ENCODE peak calls at places on chromosomes 6 and 20, in eight cellular contexts. One of them, this sample, is unnamed.

GRCh38 chr6:167350322-167350721 is 25.4 kb downstream of the TTLL2 start:
- DNase-seq in SW480: no peak
- DNase-seq in CMK: no peak
- DNase-seq in T-cell: no peak
- DNase-seq in NCI-H345: no peak
- DNase-seq in stimulated activated CD4-positive, alpha-beta T cell treated with anti-CD3 and anti-CD28 coated beads, Interleukin-2, amount 100 ng/mL, for 48 hours: no peak
- DNase-seq in EH: no peak
- DNase-seq in MV-4-11: no peak
- DNase-seq in this sample: no peak

GRCh38 chr20:4160761-4161305 is 145.5 kb upstream of the RNF24 start:
- DNase-seq in SW480: no peak
- DNase-seq in CMK: no peak
- DNase-seq in MV-4-11: no peak
- DNase-seq in stimulated activated CD4-positive, alpha-beta T cell treated with anti-CD3 and anti-CD28 coated beads, Interleukin-2, amount 100 ng/mL, for 48 hours: no peak
- DNase-seq in NCI-H345: no peak
- DNase-seq in T-cell: no peak
- DNase-seq in EH: no peak
- DNase-seq in this sample: no peak

GRCh38 chr6:148926478-148926877 is 179.6 kb downstream of the UST start:
- DNase-seq in SW480: no peak
- DNase-seq in T-cell: no peak
- DNase-seq in NCI-H345: no peak
- DNase-seq in EH: peak; percentile 11
- DNase-seq in CMK: no peak
- DNase-seq in stimulated activated CD4-positive, alpha-beta T cell treated with anti-CD3 and anti-CD28 coated beads, Interleukin-2, amount 100 ng/mL, for 48 hours: no peak
- DNase-seq in MV-4-11: no peak
- DNase-seq in this sample: no peak

GRCh38 chr6:80640176-80640575 is 533.7 kb downstream of the BCKDHB start:
- DNase-seq in T-cell: no peak
- DNase-seq in CMK: no peak
- DNase-seq in SW480: no peak
- DNase-seq in NCI-H345: no peak
- DNase-seq in stimulated activated CD4-positive, alpha-beta T cell treated with anti-CD3 and anti-CD28 coated beads, Interleukin-2, amount 100 ng/mL, for 48 hours: no peak
- DNase-seq in MV-4-11: no peak
- DNase-seq in EH: no peak
- DNase-seq in this sample: peak; percentile 30

GRCh38 chr6:74879234-74879633 is 326.6 kb downstream of the COL12A1 start:
- DNase-seq in MV-4-11: peak; percentile 89
- DNase-seq in EH: peak; percentile 84
- DNase-seq in SW480: no peak
- DNase-seq in stimulated activated CD4-positive, alpha-beta T cell treated with anti-CD3 and anti-CD28 coated beads, Interleukin-2, amount 100 ng/mL, for 48 hours: no peak
- DNase-seq in CMK: no peak
- DNase-seq in T-cell: no peak
- DNase-seq in NCI-H345: no peak
- DNase-seq in this sample: no peak

GRCh38 chr6:153976921-153977693 is 61.9 kb upstream of the OPRM1 start:
- DNase-seq in CMK: no peak
- DNase-seq in NCI-H345: no peak
- DNase-seq in MV-4-11: no peak
- DNase-seq in stimulated activated CD4-positive, alpha-beta T cell treated with anti-CD3 and anti-CD28 coated beads, Interleukin-2, amount 100 ng/mL, for 48 hours: no peak
- DNase-seq in SW480: peak; percentile 47
- DNase-seq in EH: peak; percentile 3
- DNase-seq in T-cell: no peak
- DNase-seq in this sample: no peak

GRCh38 chr6:109875973-109876372 is 102.1 kb upstream of the GPR6 start:
- DNase-seq in MV-4-11: no peak
- DNase-seq in T-cell: no peak
- DNase-seq in SW480: no peak
- DNase-seq in stimulated activated CD4-positive, alpha-beta T cell treated with anti-CD3 and anti-CD28 coated beads, Interleukin-2, amount 100 ng/mL, for 48 hours: no peak
- DNase-seq in EH: no peak
- DNase-seq in CMK: no peak
- DNase-seq in NCI-H345: no peak
- DNase-seq in this sample: no peak

GRCh38 chr6:18990313-18990978 is 603.3 kb downstream of the RNF144B start:
- DNase-seq in T-cell: no peak
- DNase-seq in SW480: peak; percentile 20
- DNase-seq in MV-4-11: no peak
- DNase-seq in NCI-H345: peak; percentile 94
- DNase-seq in EH: peak; percentile 55
- DNase-seq in stimulated activated CD4-positive, alpha-beta T cell treated with anti-CD3 and anti-CD28 coated beads, Interleukin-2, amount 100 ng/mL, for 48 hours: peak; percentile 4
- DNase-seq in CMK: no peak
- DNase-seq in this sample: peak; percentile 18

GRCh38 chr20:50515471-50516106 is 5.4 kb downstream of the PTPN1 start:
- DNase-seq in T-cell: no peak
- DNase-seq in CMK: no peak
- DNase-seq in EH: no peak
- DNase-seq in SW480: no peak
- DNase-seq in MV-4-11: no peak
- DNase-seq in stimulated activated CD4-positive, alpha-beta T cell treated with anti-CD3 and anti-CD28 coated beads, Interleukin-2, amount 100 ng/mL, for 48 hours: no peak
- DNase-seq in NCI-H345: no peak
- DNase-seq in this sample: no peak

GRCh38 chr6:87139236-87139635 is 16.1 kb upstream of the ZNF292 start:
- DNase-seq in stimulated activated CD4-positive, alpha-beta T cell treated with anti-CD3 and anti-CD28 coated beads, Interleukin-2, amount 100 ng/mL, for 48 hours: peak; percentile 47
- DNase-seq in NCI-H345: peak; percentile 65
- DNase-seq in T-cell: peak; percentile 25
- DNase-seq in MV-4-11: peak; percentile 27
- DNase-seq in EH: peak; percentile 69
- DNase-seq in CMK: no peak
- DNase-seq in SW480: peak; percentile 43
- DNase-seq in this sample: peak; percentile 68

GRCh38 chr6:34143884-34144580 is 1.9 kb downstream of the GRM4 start:
- DNase-seq in NCI-H345: peak; percentile 55
- DNase-seq in CMK: no peak
- DNase-seq in EH: peak; percentile 17
- DNase-seq in stimulated activated CD4-positive, alpha-beta T cell treated with anti-CD3 and anti-CD28 coated beads, Interleukin-2, amount 100 ng/mL, for 48 hours: peak; percentile 25
- DNase-seq in MV-4-11: no peak
- DNase-seq in SW480: peak; percentile 42
- DNase-seq in T-cell: peak; percentile 30
- DNase-seq in this sample: no peak

GRCh38 chr20:50931306-50932015 is at the start of gene ADNP:
- DNase-seq in MV-4-11: peak; percentile 92
- DNase-seq in T-cell: peak; percentile 80
- DNase-seq in CMK: peak; percentile 81
- DNase-seq in SW480: peak; percentile 96
- DNase-seq in EH: peak; percentile 90
- DNase-seq in stimulated activated CD4-positive, alpha-beta T cell treated with anti-CD3 and anti-CD28 coated beads, Interleukin-2, amount 100 ng/mL, for 48 hours: peak; percentile 77
- DNase-seq in NCI-H345: peak; percentile 96
- DNase-seq in this sample: peak; percentile 78

GRCh38 chr6:134636221-134636830 is 313.6 kb downstream of the ALDH8A1 start:
- DNase-seq in EH: no peak
- DNase-seq in CMK: no peak
- DNase-seq in NCI-H345: peak; percentile 22
- DNase-seq in MV-4-11: no peak
- DNase-seq in stimulated activated CD4-positive, alpha-beta T cell treated with anti-CD3 and anti-CD28 coated beads, Interleukin-2, amount 100 ng/mL, for 48 hours: no peak
- DNase-seq in SW480: no peak
- DNase-seq in T-cell: peak; percentile 22
- DNase-seq in this sample: no peak

GRCh38 chr6:147621280-147621679 is 112.8 kb downstream of the SAMD5 start:
- DNase-seq in SW480: no peak
- DNase-seq in stimulated activated CD4-positive, alpha-beta T cell treated with anti-CD3 and anti-CD28 coated beads, Interleukin-2, amount 100 ng/mL, for 48 hours: no peak
- DNase-seq in CMK: no peak
- DNase-seq in NCI-H345: no peak
- DNase-seq in EH: peak; percentile 82
- DNase-seq in T-cell: no peak
- DNase-seq in MV-4-11: no peak
- DNase-seq in this sample: peak; percentile 9

GRCh38 chr20:23147964-23148720 is 62.0 kb upstream of the CD93 start:
- DNase-seq in SW480: peak; percentile 94
- DNase-seq in T-cell: no peak
- DNase-seq in MV-4-11: peak; percentile 93
- DNase-seq in NCI-H345: no peak
- DNase-seq in CMK: no peak
- DNase-seq in stimulated activated CD4-positive, alpha-beta T cell treated with anti-CD3 and anti-CD28 coated beads, Interleukin-2, amount 100 ng/mL, for 48 hours: peak; percentile 19
- DNase-seq in EH: peak; percentile 92
- DNase-seq in this sample: no peak

GRCh38 chr6:22041797-22042489 is 254.9 kb downstream of the PRL start:
- DNase-seq in NCI-H345: no peak
- DNase-seq in SW480: no peak
- DNase-seq in EH: peak; percentile 71
- DNase-seq in T-cell: no peak
- DNase-seq in MV-4-11: no peak
- DNase-seq in stimulated activated CD4-positive, alpha-beta T cell treated with anti-CD3 and anti-CD28 coated beads, Interleukin-2, amount 100 ng/mL, for 48 hours: no peak
- DNase-seq in CMK: no peak
- DNase-seq in this sample: no peak

GRCh38 chr20:12916699-12917098 is 92.1 kb upstream of the SPTLC3 start:
- DNase-seq in MV-4-11: no peak
- DNase-seq in NCI-H345: no peak
- DNase-seq in CMK: no peak
- DNase-seq in T-cell: no peak
- DNase-seq in EH: no peak
- DNase-seq in stimulated activated CD4-positive, alpha-beta T cell treated with anti-CD3 and anti-CD28 coated beads, Interleukin-2, amount 100 ng/mL, for 48 hours: no peak
- DNase-seq in SW480: peak; percentile 8
- DNase-seq in this sample: no peak

GRCh38 chr20:31691646-31692275 is 30.9 kb downstream of the BCL2L1 start:
- DNase-seq in NCI-H345: no peak
- DNase-seq in EH: peak; percentile 80
- DNase-seq in stimulated activated CD4-positive, alpha-beta T cell treated with anti-CD3 and anti-CD28 coated beads, Interleukin-2, amount 100 ng/mL, for 48 hours: no peak
- DNase-seq in CMK: no peak
- DNase-seq in T-cell: no peak
- DNase-seq in SW480: no peak
- DNase-seq in MV-4-11: no peak
- DNase-seq in this sample: no peak

GRCh38 chr20:34891166-34892062 is 15.0 kb downstream of the ACSS2 start:
- DNase-seq in MV-4-11: peak; percentile 88
- DNase-seq in stimulated activated CD4-positive, alpha-beta T cell treated with anti-CD3 and anti-CD28 coated beads, Interleukin-2, amount 100 ng/mL, for 48 hours: no peak
- DNase-seq in EH: peak; percentile 73
- DNase-seq in NCI-H345: no peak
- DNase-seq in CMK: no peak
- DNase-seq in SW480: peak; percentile 39
- DNase-seq in T-cell: no peak
- DNase-seq in this sample: no peak

GRCh38 chr20:16555754-16556153 is 17.5 kb downstream of the KIF16B start:
- DNase-seq in stimulated activated CD4-positive, alpha-beta T cell treated with anti-CD3 and anti-CD28 coated beads, Interleukin-2, amount 100 ng/mL, for 48 hours: no peak
- DNase-seq in MV-4-11: no peak
- DNase-seq in T-cell: no peak
- DNase-seq in SW480: no peak
- DNase-seq in EH: peak; percentile 16
- DNase-seq in NCI-H345: no peak
- DNase-seq in CMK: no peak
- DNase-seq in this sample: no peak

GRCh38 chr6:167968091-167968490 is 29.4 kb upstream of the KIF25 start:
- DNase-seq in NCI-H345: peak; percentile 26
- DNase-seq in EH: no peak
- DNase-seq in CMK: peak; percentile 20
- DNase-seq in stimulated activated CD4-positive, alpha-beta T cell treated with anti-CD3 and anti-CD28 coated beads, Interleukin-2, amount 100 ng/mL, for 48 hours: peak; percentile 10
- DNase-seq in SW480: no peak
- DNase-seq in MV-4-11: peak; percentile 6
- DNase-seq in T-cell: no peak
- DNase-seq in this sample: peak; percentile 3

GRCh38 chr20:45377191-45377775 is 842 bp downstream of the TP53TG5 start:
- DNase-seq in SW480: no peak
- DNase-seq in EH: no peak
- DNase-seq in NCI-H345: peak; percentile 51
- DNase-seq in CMK: no peak
- DNase-seq in stimulated activated CD4-positive, alpha-beta T cell treated with anti-CD3 and anti-CD28 coated beads, Interleukin-2, amount 100 ng/mL, for 48 hours: no peak
- DNase-seq in MV-4-11: no peak
- DNase-seq in T-cell: no peak
- DNase-seq in this sample: no peak

GRCh38 chr6:155782320-155782730 is 326.7 kb upstream of the NOX3 start:
- DNase-seq in CMK: no peak
- DNase-seq in EH: peak; percentile 96
- DNase-seq in NCI-H345: no peak
- DNase-seq in MV-4-11: no peak
- DNase-seq in T-cell: no peak
- DNase-seq in SW480: no peak
- DNase-seq in stimulated activated CD4-positive, alpha-beta T cell treated with anti-CD3 and anti-CD28 coated beads, Interleukin-2, amount 100 ng/mL, for 48 hours: no peak
- DNase-seq in this sample: peak; percentile 49

GRCh38 chr6:54266400-54266923 is 41.8 kb upstream of the TINAG start:
- DNase-seq in NCI-H345: no peak
- DNase-seq in T-cell: no peak
- DNase-seq in stimulated activated CD4-positive, alpha-beta T cell treated with anti-CD3 and anti-CD28 coated beads, Interleukin-2, amount 100 ng/mL, for 48 hours: no peak
- DNase-seq in CMK: no peak
- DNase-seq in EH: no peak
- DNase-seq in SW480: no peak
- DNase-seq in MV-4-11: no peak
- DNase-seq in this sample: no peak

GRCh38 chr6:89984926-89985743 is 90.9 kb downstream of the GJA10 start:
- DNase-seq in MV-4-11: no peak
- DNase-seq in SW480: no peak
- DNase-seq in T-cell: no peak
- DNase-seq in EH: peak; percentile 91
- DNase-seq in stimulated activated CD4-positive, alpha-beta T cell treated with anti-CD3 and anti-CD28 coated beads, Interleukin-2, amount 100 ng/mL, for 48 hours: no peak
- DNase-seq in NCI-H345: peak; percentile 21
- DNase-seq in CMK: no peak
- DNase-seq in this sample: no peak

GRCh38 chr6:114339706-114340105 is 3.1 kb downstream of the HS3ST5 start:
- DNase-seq in EH: peak; percentile 10
- DNase-seq in CMK: no peak
- DNase-seq in T-cell: no peak
- DNase-seq in MV-4-11: no peak
- DNase-seq in stimulated activated CD4-positive, alpha-beta T cell treated with anti-CD3 and anti-CD28 coated beads, Interleukin-2, amount 100 ng/mL, for 48 hours: no peak
- DNase-seq in NCI-H345: no peak
- DNase-seq in SW480: no peak
- DNase-seq in this sample: no peak

GRCh38 chr20:34639755-34640222 is 37.1 kb downstream of the PIGU start:
- DNase-seq in EH: no peak
- DNase-seq in NCI-H345: peak; percentile 84
- DNase-seq in T-cell: no peak
- DNase-seq in SW480: no peak
- DNase-seq in CMK: no peak
- DNase-seq in stimulated activated CD4-positive, alpha-beta T cell treated with anti-CD3 and anti-CD28 coated beads, Interleukin-2, amount 100 ng/mL, for 48 hours: no peak
- DNase-seq in MV-4-11: no peak
- DNase-seq in this sample: no peak

GRCh38 chr6:129648819-129649491 is 61.0 kb downstream of the ARHGAP18 start:
- DNase-seq in EH: no peak
- DNase-seq in CMK: no peak
- DNase-seq in MV-4-11: no peak
- DNase-seq in T-cell: no peak
- DNase-seq in stimulated activated CD4-positive, alpha-beta T cell treated with anti-CD3 and anti-CD28 coated beads, Interleukin-2, amount 100 ng/mL, for 48 hours: no peak
- DNase-seq in SW480: no peak
- DNase-seq in NCI-H345: no peak
- DNase-seq in this sample: peak; percentile 51

GRCh38 chr20:37958856-37959255 is 55.9 kb downstream of the VSTM2L start:
- DNase-seq in NCI-H345: no peak
- DNase-seq in stimulated activated CD4-positive, alpha-beta T cell treated with anti-CD3 and anti-CD28 coated beads, Interleukin-2, amount 100 ng/mL, for 48 hours: no peak
- DNase-seq in MV-4-11: no peak
- DNase-seq in CMK: no peak
- DNase-seq in EH: no peak
- DNase-seq in SW480: no peak
- DNase-seq in T-cell: no peak
- DNase-seq in this sample: no peak

GRCh38 chr6:79005497-79005896 is 72.6 kb downstream of the PHIP start:
- DNase-seq in stimulated activated CD4-positive, alpha-beta T cell treated with anti-CD3 and anti-CD28 coated beads, Interleukin-2, amount 100 ng/mL, for 48 hours: no peak
- DNase-seq in T-cell: no peak
- DNase-seq in SW480: no peak
- DNase-seq in NCI-H345: no peak
- DNase-seq in MV-4-11: no peak
- DNase-seq in EH: no peak
- DNase-seq in CMK: no peak
- DNase-seq in this sample: no peak

GRCh38 chr6:146775227-146775626 is 176.5 kb downstream of the ADGB start:
- DNase-seq in CMK: no peak
- DNase-seq in SW480: peak; percentile 5
- DNase-seq in EH: peak; percentile 1
- DNase-seq in NCI-H345: no peak
- DNase-seq in T-cell: no peak
- DNase-seq in stimulated activated CD4-positive, alpha-beta T cell treated with anti-CD3 and anti-CD28 coated beads, Interleukin-2, amount 100 ng/mL, for 48 hours: no peak
- DNase-seq in MV-4-11: no peak
- DNase-seq in this sample: no peak

GRCh38 chr6:126188271-126188909 is 151.5 kb upstream of the CENPW start:
- DNase-seq in T-cell: no peak
- DNase-seq in MV-4-11: peak; percentile 9
- DNase-seq in NCI-H345: no peak
- DNase-seq in EH: peak; percentile 29
- DNase-seq in CMK: no peak
- DNase-seq in SW480: no peak
- DNase-seq in stimulated activated CD4-positive, alpha-beta T cell treated with anti-CD3 and anti-CD28 coated beads, Interleukin-2, amount 100 ng/mL, for 48 hours: no peak
- DNase-seq in this sample: no peak

GRCh38 chr20:53495357-53495756 is 98.3 kb downstream of the ZNF217 start:
- DNase-seq in EH: no peak
- DNase-seq in MV-4-11: no peak
- DNase-seq in T-cell: no peak
- DNase-seq in SW480: no peak
- DNase-seq in CMK: no peak
- DNase-seq in NCI-H345: no peak
- DNase-seq in stimulated activated CD4-positive, alpha-beta T cell treated with anti-CD3 and anti-CD28 coated beads, Interleukin-2, amount 100 ng/mL, for 48 hours: no peak
- DNase-seq in this sample: no peak

GRCh38 chr6:5462856-5463255 is 201.5 kb downstream of the FARS2 start:
- DNase-seq in NCI-H345: no peak
- DNase-seq in SW480: no peak
- DNase-seq in EH: no peak
- DNase-seq in CMK: no peak
- DNase-seq in MV-4-11: no peak
- DNase-seq in T-cell: no peak
- DNase-seq in stimulated activated CD4-positive, alpha-beta T cell treated with anti-CD3 and anti-CD28 coated beads, Interleukin-2, amount 100 ng/mL, for 48 hours: no peak
- DNase-seq in this sample: no peak